ENCODE peak calls at places on chromosome 1, in six cellular contexts. T is OCI-LY7, L is sigmoid colon, B is cardiac muscle cell, V is neural progenitor cell, W is A549. G is an unnamed sample.

GRCh38 chr1:23187637-23188036 is 19.0 kb upstream of the LUZP1 start:
- DNase-seq in T (no peak), V (no peak), L (no peak), B (no peak), W (no peak), G (no peak)

GRCh38 chr1:228211871-228212414 is 4.1 kb downstream of the OBSCN start:
- DNase-seq in T (no peak), L (no peak), W (no peak), V (no peak), B (no peak), G (no peak)

GRCh38 chr1:162937721-162938395 is 76.9 kb upstream of the CCDC190 start:
- DNase-seq in T (no peak), L (no peak), B (no peak), W (no peak), V (no peak), G (peak)

GRCh38 chr1:50488403-50488802 is 65.2 kb upstream of the DMRTA2 start:
- DNase-seq in W (no peak), T (no peak), B (no peak), V (no peak), L (no peak), G (peak)

GRCh38 chr1:10210841-10211804 is 753 bp downstream of the KIF1B start:
- DNase-seq in W (peak), T (no peak), V (peak), B (peak), L (peak), G (peak)

GRCh38 chr1:223831755-223832636 is 13.8 kb downstream of the TP53BP2 start:
- DNase-seq in L (no peak), T (no peak), V (no peak), B (no peak), W (peak), G (peak)

GRCh38 chr1:10622896-10623295 is 148.1 kb downstream of the PEX14 start:
- DNase-seq in W (no peak), T (no peak), V (no peak), L (peak), B (no peak), G (no peak)

GRCh38 chr1:216832192-216832591 is 109.0 kb upstream of the ESRRG start:
- DNase-seq in W (no peak), B (no peak), V (no peak), T (peak), L (no peak), G (no peak)

GRCh38 chr1:100359139-100359538 is 6.8 kb downstream of the CDC14A start:
- DNase-seq in L (no peak), T (no peak), B (no peak), V (no peak), W (no peak), G (no peak)

GRCh38 chr1:74407902-74408301 is 104.5 kb downstream of the LRRC53 start:
- DNase-seq in W (no peak), V (no peak), T (no peak), L (no peak), B (no peak), G (no peak)

GRCh38 chr1:27045973-27046558 is 33.4 kb upstream of the TENT5B start:
- DNase-seq in L (peak), T (peak), B (peak), W (peak), V (peak), G (peak)

GRCh38 chr1:68016364-68016763 is 34.1 kb downstream of the DIRAS3 start:
- DNase-seq in W (no peak), V (peak), B (no peak), L (no peak), T (no peak), G (peak)

GRCh38 chr1:19737413-19737812 is 62.3 kb downstream of the TMCO4 start:
- DNase-seq in V (no peak), W (no peak), T (no peak), B (no peak), L (no peak), G (peak)

GRCh38 chr1:7808253-7808844 is 24.3 kb downstream of the PER3 start:
- DNase-seq in W (no peak), V (peak), L (no peak), T (peak), B (peak), G (peak)

GRCh38 chr1:224564491-224565084 is 51.5 kb upstream of the CNIH3 start:
- DNase-seq in V (no peak), W (no peak), B (no peak), L (no peak), T (no peak), G (no peak)

GRCh38 chr1:211644653-211645052 is 30.8 kb downstream of the NEK2 start:
- DNase-seq in B (no peak), V (no peak), W (no peak), T (no peak), L (no peak), G (no peak)

GRCh38 chr1:94382163-94382562 is 36.0 kb upstream of the ABCD3 start:
- DNase-seq in T (no peak), L (no peak), B (no peak), W (no peak), V (no peak), G (no peak)

GRCh38 chr1:54498383-54499096 is 49.5 kb upstream of the ACOT11 start:
- DNase-seq in L (no peak), B (no peak), W (no peak), T (no peak), V (peak), G (no peak)

GRCh38 chr1:54499097-54500029 is 48.7 kb upstream of the ACOT11 start:
- DNase-seq in L (no peak), B (peak), W (peak), T (peak), V (peak), G (peak)

GRCh38 chr1:54502342-54502741 is 45.7 kb upstream of the ACOT11 start:
- DNase-seq in W (no peak), L (no peak), B (no peak), T (no peak), V (no peak), G (no peak)

GRCh38 chr1:54501849-54502248 is 46.2 kb upstream of the ACOT11 start:
- DNase-seq in W (no peak), V (no peak), T (no peak), L (no peak), B (no peak), G (no peak)

DNA sequence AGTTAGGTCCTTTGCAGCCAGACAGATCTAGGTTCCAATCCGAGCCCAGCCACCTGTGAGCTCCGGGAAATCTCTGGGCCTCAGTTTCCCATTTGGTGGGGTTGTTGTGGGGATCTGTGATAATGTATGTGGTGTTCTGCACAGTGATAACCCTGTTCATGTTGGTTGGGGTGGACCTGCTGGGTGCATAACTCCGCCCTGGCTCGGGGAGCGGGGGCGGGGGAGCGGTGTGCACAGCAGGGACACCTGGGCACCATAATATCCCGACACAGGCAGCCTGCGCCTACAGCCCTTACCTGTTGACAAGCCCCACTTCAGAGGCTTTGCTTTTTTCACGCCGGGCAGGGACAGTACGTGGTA is 48.0 kb upstream of the ACOT11 start:
- DNase-seq in V (no peak), B (no peak), T (no peak), W (no peak), L (no peak), G (no peak)
- H3K4me3 ChIP-seq in V (peak), B (no peak), T (no peak), W (no peak), L (peak), G (no peak)

DNA sequence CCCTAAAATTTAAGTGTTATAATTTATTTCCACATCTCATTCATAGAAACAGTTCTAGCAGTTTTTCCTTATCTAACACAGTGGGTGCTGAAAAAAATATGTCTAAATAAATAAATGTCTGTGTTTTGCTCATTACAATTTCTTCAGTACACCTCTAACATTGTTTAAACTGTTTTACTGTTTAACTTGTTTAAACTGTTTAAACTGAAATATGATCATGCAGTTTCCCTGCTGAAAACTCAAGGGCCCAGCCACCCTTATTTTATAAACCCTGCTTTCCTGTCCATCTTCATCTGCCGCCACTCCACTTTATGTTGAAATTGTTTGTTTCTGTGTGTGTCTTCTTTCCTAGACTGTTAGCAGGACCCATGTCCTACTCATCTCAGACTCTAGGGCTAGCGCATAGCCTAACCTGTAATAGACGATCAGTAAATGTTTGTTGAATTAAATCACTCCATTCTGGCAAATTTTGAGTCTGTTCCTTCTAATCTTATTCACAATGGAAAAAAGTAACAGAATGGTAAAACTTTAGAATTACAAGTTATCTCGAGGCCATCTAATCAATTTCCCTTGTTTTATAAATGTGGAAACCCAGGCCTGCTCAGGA is 9.4 kb upstream of the PIK3C2B start:
- DNase-seq in T (no peak), V (no peak), L (no peak), B (no peak), W (no peak), G (no peak)
- TF ChIP-seq CTCF in T (no peak), V (no peak), L (no peak), B (no peak), W (no peak), G (no peak)

DNA sequence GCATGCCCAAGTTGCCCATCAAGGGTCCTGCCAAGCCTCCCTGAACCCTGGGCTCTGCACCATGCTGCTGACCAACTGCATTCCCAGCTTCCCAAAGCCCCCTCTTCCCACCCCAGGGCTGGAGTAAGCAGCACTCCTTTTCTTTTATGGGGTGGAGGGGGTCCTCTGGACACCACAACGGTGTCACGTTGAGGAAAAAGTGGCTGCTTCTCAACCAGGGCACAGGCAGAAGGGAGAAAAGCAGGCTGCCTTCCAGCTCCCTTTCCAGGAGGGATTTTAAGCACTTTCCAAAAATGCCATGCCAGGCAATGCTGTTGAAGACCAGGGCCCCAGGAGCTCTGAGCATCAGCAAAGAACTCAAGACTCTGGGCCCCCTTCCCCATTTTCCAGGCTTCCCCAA is 691 bp downstream of the RIMS3 start:
- DNase-seq in V (no peak), L (no peak), B (no peak), W (no peak), T (no peak), G (no peak)
- H3K4me3 ChIP-seq in V (peak), L (peak), B (peak), W (peak), T (peak), G (no peak)

GRCh38 chr1:206468571-206468970 is 1.7 kb upstream of the IKBKE start:
- DNase-seq in V (no peak), B (no peak), L (no peak), W (no peak), T (peak), G (no peak)
- TF ChIP-seq CTCF in V (no peak), B (no peak), L (no peak), W (no peak), T (peak), G (no peak)

GRCh38 chr1:161196521-161197451 is 2.1 kb downstream of the ADAMTS4 start:
- DNase-seq in L (peak), W (no peak), V (peak), T (no peak), B (no peak), G (peak)

GRCh38 chr1:161197560-161198205 is 1.2 kb downstream of the ADAMTS4 start:
- DNase-seq in W (no peak), L (no peak), V (no peak), T (no peak), B (no peak), G (no peak)

GRCh38 chr1:161198206-161198876 is 513 bp downstream of the ADAMTS4 start:
- DNase-seq in B (peak), V (peak), W (no peak), T (no peak), L (peak), G (peak)

GRCh38 chr1:161195171-161195570 is 3.7 kb downstream of the ADAMTS4 start:
- DNase-seq in L (no peak), V (no peak), B (no peak), T (peak), W (no peak), G (no peak)

DNA sequence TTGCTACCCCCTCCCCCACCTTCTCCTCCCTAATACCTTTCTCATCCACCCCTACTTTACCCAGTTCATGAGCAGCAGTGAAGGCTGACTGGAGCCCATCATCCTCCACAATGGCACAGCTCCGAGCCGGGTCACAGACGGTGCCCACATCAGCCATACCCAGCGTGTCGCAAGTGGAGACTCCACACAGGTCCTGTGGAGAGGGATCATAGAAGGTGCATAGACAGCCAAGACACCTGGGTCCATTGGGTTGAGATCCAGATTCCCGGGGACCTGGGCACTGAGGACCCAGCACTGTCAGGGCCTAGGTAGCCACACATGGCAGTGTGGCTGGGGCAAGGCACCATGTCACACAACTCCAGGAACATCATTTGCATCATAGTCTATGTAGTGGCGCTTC is 2.7 kb downstream of the ADAMTS4 start:
- DNase-seq in L (no peak), T (no peak), W (no peak), V (no peak), B (no peak), G (no peak)
- H3K4me3 ChIP-seq in L (peak), T (no peak), W (no peak), V (no peak), B (no peak), G (peak)

DNA sequence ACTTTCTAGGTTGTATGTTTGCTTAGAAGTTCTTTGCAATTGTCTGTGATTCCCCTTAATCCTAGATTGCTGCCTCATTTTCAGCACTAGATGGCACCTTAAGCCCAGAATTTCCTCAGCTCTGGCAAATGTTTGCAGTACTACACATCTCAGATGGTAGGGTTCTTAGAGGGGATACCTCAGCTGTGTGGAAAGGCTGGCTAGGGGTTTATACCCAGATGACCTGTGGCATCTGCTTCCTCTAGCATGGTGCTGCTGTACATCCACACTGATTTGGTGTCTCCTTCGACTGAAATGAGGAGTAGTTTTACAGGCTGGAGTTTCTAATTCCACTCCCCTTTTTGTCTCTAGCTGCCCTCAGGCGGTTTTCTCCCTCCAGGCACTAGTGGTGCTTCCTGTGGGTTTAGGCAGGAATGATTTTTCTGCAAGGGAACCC is 23.5 kb downstream of the ASB17 start:
- DNase-seq in L (no peak), V (peak), W (peak), T (peak), B (peak), G (peak)
- TF ChIP-seq CTCF in L (no peak), V (peak), W (peak), T (peak), B (peak), G (peak)

G was measured in cardiac fibroblast.